ENCODE peak calls at places on chromosome 11, in ten cellular contexts. Z is tibial artery; W is BJ; X is CD8-positive, alpha-beta T cell; R is brain microvascular endothelial cell; C is fibroblast of lung; K is fibroblast of pulmonary artery; B is cardiac fibroblast; P is Panc1; H is dorsolateral prefrontal cortex. M is an unnamed sample.

GRCh38 chr11:9642894-9643293 is 21.0 kb upstream of the SWAP70 start:
- DNase-seq in H (no peak), R (no peak), P (no peak), X (no peak), B (no peak), W (no peak), K (no peak), Z (no peak), C (no peak), M (no peak)

GRCh38 chr11:125637840-125638239 is 12.9 kb downstream of the CHEK1 start:
- DNase-seq in W (no peak), P (no peak), Z (no peak), K (no peak), B (no peak), H (no peak), X (no peak), R (no peak), C (no peak), M (no peak)

GRCh38 chr11:62664405-62665074 is 470 bp downstream of the C11orf98 start:
- DNase-seq in C (peak), X (peak), Z (no peak), P (no peak), R (no peak), W (no peak), B (peak), H (no peak), K (peak), M (peak)

GRCh38 chr11:6618117-6619020 is 853 bp downstream of the TPP1 start:
- DNase-seq in C (peak), K (peak), W (no peak), X (peak), H (peak), B (peak), Z (peak), R (peak), P (no peak), M (no peak)

GRCh38 chr11:111336582-111337256 is 38.4 kb downstream of the POU2AF3 start:
- DNase-seq in Z (no peak), K (peak), P (no peak), C (peak), R (no peak), X (no peak), H (no peak), W (peak), B (peak), M (peak)

GRCh38 chr11:96229354-96229973 is 113.5 kb downstream of the MAML2 start:
- DNase-seq in W (no peak), P (no peak), C (no peak), Z (no peak), B (no peak), K (no peak), H (no peak), X (no peak), R (no peak), M (no peak)

GRCh38 chr11:102179366-102179765 is 69.1 kb downstream of the YAP1 start:
- DNase-seq in K (no peak), P (no peak), C (no peak), B (no peak), Z (no peak), W (no peak), R (no peak), X (no peak), H (no peak), M (no peak)

GRCh38 chr11:128868851-128869671 is 2.0 kb upstream of the KCNJ1 start:
- DNase-seq in P (no peak), K (no peak), B (no peak), W (no peak), C (no peak), H (no peak), Z (no peak), X (no peak), R (no peak), M (no peak)

GRCh38 chr11:6468712-6469495 is 4.8 kb downstream of the TRIM3 start:
- DNase-seq in H (peak), W (peak), B (peak), R (peak), K (peak), C (peak), Z (peak), P (no peak), X (no peak), M (peak)

GRCh38 chr11:33931032-33931431 is 39.2 kb upstream of the LMO2 start:
- DNase-seq in R (no peak), H (no peak), K (peak), Z (no peak), B (peak), W (no peak), P (no peak), X (no peak), C (no peak), M (peak)

GRCh38 chr11:113690619-113691569 is 15.2 kb downstream of the TMPRSS5 start:
- DNase-seq in B (peak), W (peak), C (peak), H (no peak), K (peak), R (peak), Z (peak), P (no peak), X (no peak), M (peak)

GRCh38 chr11:65411681-65412070 is 10.9 kb upstream of the NEAT1 start:
- DNase-seq in B (no peak), H (no peak), Z (peak), C (no peak), K (no peak), R (no peak), P (no peak), X (no peak), W (no peak), M (no peak)

GRCh38 chr11:97614571-97614970 is 1224.8 kb downstream of the JRKL start:
- DNase-seq in P (no peak), Z (no peak), C (peak), W (no peak), K (peak), B (peak), R (peak), X (no peak), H (no peak), M (no peak)

GRCh38 chr11:117438371-117439000 is 110.8 kb downstream of the CEP164 start:
- DNase-seq in W (no peak), R (no peak), B (peak), Z (peak), H (no peak), C (peak), P (no peak), K (peak), X (no peak), M (peak)

GRCh38 chr11:105056446-105056845 is 11.3 kb upstream of the CARD16 start:
- DNase-seq in P (no peak), B (no peak), R (no peak), K (no peak), X (no peak), H (no peak), W (no peak), C (no peak), Z (no peak), M (no peak)

GRCh38 chr11:96088914-96089313 is 165.0 kb upstream of the MTMR2 start:
- DNase-seq in Z (no peak), K (no peak), P (no peak), B (no peak), R (no peak), C (no peak), W (no peak), H (no peak), X (no peak), M (no peak)

GRCh38 chr11:8082391-8083087 is 1.5 kb downstream of the TUB start:
- DNase-seq in K (no peak), H (peak), B (no peak), R (no peak), C (no peak), P (no peak), X (no peak), W (no peak), Z (no peak), M (no peak)

GRCh38 chr11:47538741-47539575 is 14.0 kb downstream of the CELF1 start:
- DNase-seq in H (no peak), W (no peak), Z (no peak), X (no peak), R (no peak), B (no peak), C (peak), K (peak), P (no peak), M (no peak)

GRCh38 chr11:115208808-115209259 is 295.4 kb downstream of the CADM1 start:
- DNase-seq in H (no peak), P (no peak), K (no peak), B (no peak), Z (no peak), W (no peak), C (no peak), X (no peak), R (no peak), M (no peak)

GRCh38 chr11:73149105-73149504 is 7.0 kb upstream of the FCHSD2 start:
- DNase-seq in W (no peak), B (no peak), C (no peak), K (no peak), P (no peak), Z (no peak), R (no peak), H (no peak), X (no peak), M (no peak)

GRCh38 chr11:100525635-100526034 is 161.5 kb upstream of the ARHGAP42 start:
- DNase-seq in R (no peak), P (no peak), K (no peak), Z (no peak), B (no peak), C (no peak), X (no peak), H (no peak), W (no peak), M (peak)

GRCh38 chr11:124725719-124726105 is 14.0 kb upstream of the NRGN start:
- DNase-seq in W (no peak), X (no peak), H (peak), C (peak), K (peak), B (peak), Z (no peak), R (peak), P (no peak), M (peak)

GRCh38 chr11:130037058-130037457 is 32.6 kb upstream of the APLP2 start:
- DNase-seq in C (peak), X (no peak), K (peak), Z (no peak), H (no peak), B (peak), P (peak), W (no peak), R (peak), M (peak)

GRCh38 chr11:3969613-3970012 is 114.1 kb downstream of the STIM1 start:
- DNase-seq in B (no peak), H (no peak), R (no peak), Z (no peak), C (no peak), P (no peak), X (no peak), K (no peak), W (no peak), M (no peak)

GRCh38 chr11:100354736-100355135 is 332.4 kb upstream of the ARHGAP42 start:
- DNase-seq in W (no peak), R (peak), P (no peak), H (no peak), B (no peak), K (no peak), C (no peak), Z (no peak), X (no peak), M (peak)

GRCh38 chr11:69445131-69445470 is 36.4 kb upstream of the LINC01488 start:
- DNase-seq in R (no peak), W (no peak), P (no peak), X (no peak), K (no peak), H (no peak), B (no peak), C (no peak), Z (peak), M (no peak)

GRCh38 chr11:68370211-68371111 is 58.1 kb downstream of the LRP5 start:
- DNase-seq in X (no peak), W (no peak), R (peak), Z (peak), P (no peak), C (peak), K (no peak), B (peak), H (no peak), M (no peak)

GRCh38 chr11:94751806-94752205 is 16.4 kb upstream of the AMOTL1 start:
- DNase-seq in C (peak), R (no peak), B (no peak), X (no peak), H (no peak), W (no peak), Z (no peak), P (no peak), K (no peak), M (no peak)

GRCh38 chr11:111378773-111379499 is at the start of gene POU2AF1:
- DNase-seq in P (no peak), Z (no peak), K (peak), H (no peak), B (peak), C (peak), W (no peak), R (no peak), X (peak), M (peak)

GRCh38 chr11:66475349-66476172 is 4.7 kb upstream of the DPP3 start:
- DNase-seq in H (no peak), R (no peak), P (no peak), X (no peak), C (no peak), K (no peak), B (no peak), Z (no peak), W (no peak), M (no peak)

GRCh38 chr11:110070176-110070575 is 23.0 kb upstream of the ZC3H12C start:
- DNase-seq in X (no peak), P (no peak), Z (no peak), B (no peak), H (no peak), K (no peak), C (no peak), R (no peak), W (no peak), M (no peak)

GRCh38 chr11:122293298-122294023 is 177.4 kb upstream of the BLID start:
- DNase-seq in P (no peak), W (no peak), B (peak), R (peak), C (no peak), X (no peak), K (peak), H (no peak), Z (no peak), M (peak)

GRCh38 chr11:102260241-102260640 is 57.0 kb upstream of the BIRC3 start:
- DNase-seq in W (no peak), Z (no peak), B (no peak), R (no peak), P (no peak), K (no peak), C (peak), H (no peak), X (no peak), M (no peak)

DNA sequence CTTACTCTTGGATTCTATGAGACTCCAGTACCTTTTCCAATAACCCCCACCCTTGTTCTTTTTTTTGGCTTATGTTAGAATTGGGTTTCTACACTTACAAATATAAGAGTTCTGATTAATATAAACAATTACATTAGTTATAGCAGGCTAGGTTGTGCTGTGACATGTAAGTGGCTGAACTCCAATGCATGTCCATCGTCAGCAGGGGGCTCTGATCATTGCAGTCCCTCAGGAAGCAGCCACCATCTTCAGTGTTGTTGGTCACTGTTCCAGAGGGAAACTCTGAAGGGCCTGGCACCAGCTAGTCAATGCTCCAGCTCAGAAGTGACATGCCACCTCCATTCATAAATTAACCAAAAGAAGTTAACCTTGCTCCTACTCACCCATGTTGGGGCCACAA is 5.6 kb downstream of the LIPT2 start:
- DNase-seq in K (no peak), H (no peak), X (no peak), W (no peak), R (no peak), B (no peak), P (no peak), Z (no peak), C (no peak), M (peak)
- TF ChIP-seq CTCF in K (peak), H (no peak), X (no peak), W (no peak), R (peak), B (peak), P (peak), Z (no peak), C (peak), M (peak)

GRCh38 chr11:15748107-15748506 is 608.2 kb downstream of the SOX6 start:
- DNase-seq in B (no peak), H (no peak), R (no peak), P (no peak), X (no peak), K (no peak), C (no peak), W (no peak), Z (no peak), M (no peak)
- TF ChIP-seq CTCF in B (no peak), H (no peak), R (no peak), P (no peak), X (no peak), K (no peak), C (no peak), W (no peak), Z (no peak), M (no peak)

GRCh38 chr11:132186699-132187098 is 816.3 kb downstream of the NTM start:
- DNase-seq in B (no peak), X (no peak), P (no peak), K (no peak), R (no peak), Z (no peak), W (no peak), C (no peak), H (no peak), M (no peak)
- TF ChIP-seq CTCF in B (peak), X (no peak), P (peak), K (peak), R (peak), Z (no peak), W (peak), C (peak), H (no peak), M (no peak)

DNA sequence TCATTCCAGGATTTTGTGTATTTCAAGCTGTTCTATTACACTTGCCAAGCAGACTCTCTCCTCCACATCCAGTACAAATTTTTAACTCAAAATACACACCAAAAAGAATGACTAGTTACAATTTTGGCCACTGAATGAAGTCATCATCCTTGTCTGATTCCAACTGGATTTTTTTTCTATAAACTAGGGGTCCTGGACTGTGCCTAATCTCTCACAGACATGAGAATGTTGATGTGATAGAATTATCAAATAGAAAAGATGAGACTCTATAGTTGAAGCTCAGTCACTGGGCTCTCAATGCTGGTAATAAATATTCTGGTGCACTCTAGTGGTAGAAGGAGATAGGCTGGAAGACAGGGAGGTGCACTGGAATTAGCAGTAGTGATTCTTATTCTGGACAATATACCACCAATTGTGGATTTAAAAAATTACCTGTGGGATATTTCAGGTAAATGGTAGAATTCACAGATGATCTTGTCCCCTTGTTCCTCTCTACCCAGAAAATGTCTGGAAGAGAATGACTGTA is 85.7 kb downstream of the FANCF start:
- DNase-seq in K (peak), P (no peak), Z (no peak), B (peak), W (no peak), H (no peak), C (peak), R (peak), X (no peak), M (peak)
- TF ChIP-seq CTCF in K (peak), P (peak), Z (no peak), B (peak), W (peak), H (peak), C (peak), R (peak), X (peak), M (peak)

GRCh38 chr11:59187587-59187986 is 15.7 kb downstream of the DTX4 start:
- DNase-seq in R (no peak), H (no peak), C (no peak), Z (no peak), X (no peak), K (peak), P (no peak), B (peak), W (no peak), M (peak)

GRCh38 chr11:59185412-59185811 is 13.5 kb downstream of the DTX4 start:
- DNase-seq in P (no peak), Z (no peak), H (no peak), K (peak), W (no peak), B (peak), R (no peak), C (no peak), X (no peak), M (no peak)

GRCh38 chr11:59187020-59187419 is 15.1 kb downstream of the DTX4 start:
- DNase-seq in H (no peak), Z (no peak), P (no peak), W (no peak), K (no peak), R (no peak), X (no peak), B (no peak), C (no peak), M (no peak)

GRCh38 chr11:59184876-59185275 is 12.9 kb downstream of the DTX4 start:
- DNase-seq in C (no peak), H (no peak), R (no peak), K (no peak), W (no peak), P (no peak), Z (no peak), X (no peak), B (no peak), M (no peak)

DNA sequence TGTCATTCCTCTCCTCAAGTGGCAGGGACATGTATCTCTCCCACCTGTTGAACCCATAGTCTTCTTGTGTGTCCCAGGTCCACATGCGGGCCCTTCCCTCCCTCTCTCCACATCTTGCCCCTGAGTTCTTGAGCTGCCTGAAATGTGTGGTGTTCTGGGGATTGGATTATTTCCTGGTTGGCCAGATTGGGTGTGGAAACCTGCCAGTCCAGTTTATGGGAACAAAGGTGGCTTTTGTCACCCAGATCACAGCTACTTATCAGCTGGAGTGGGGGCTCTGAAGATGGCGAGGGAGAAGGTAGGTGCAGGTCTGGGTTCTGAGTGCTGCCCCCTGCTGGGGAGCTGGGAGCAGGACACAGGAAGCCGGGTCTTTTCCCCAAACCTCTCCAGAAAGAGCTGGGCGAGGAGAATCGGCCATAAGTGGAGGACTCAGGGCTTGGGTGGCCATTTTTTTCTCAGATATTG is 14.2 kb downstream of the DTX4 start:
- DNase-seq in W (no peak), H (no peak), R (no peak), C (no peak), B (no peak), Z (no peak), K (peak), X (peak), P (no peak), M (peak)
- TF ChIP-seq CTCF in W (peak), H (peak), R (peak), C (peak), B (peak), Z (peak), K (peak), X (peak), P (peak), M (peak)

GRCh38 chr11:119120639-119121007 is 757 bp upstream of the HINFP start:
- DNase-seq in C (peak), P (no peak), B (peak), Z (no peak), H (no peak), R (no peak), K (peak), W (no peak), X (no peak), M (no peak)

GRCh38 chr11:119121008-119121810 is at the start of gene HINFP:
- DNase-seq in K (peak), X (peak), R (peak), C (peak), H (peak), W (peak), P (peak), B (peak), Z (peak), M (peak)

GRCh38 chr11:119118227-119118626 is 3.2 kb upstream of the HINFP start:
- DNase-seq in C (no peak), R (no peak), P (no peak), X (no peak), Z (no peak), H (no peak), B (no peak), K (no peak), W (no peak), M (no peak)

GRCh38 chr11:119125849-119126248 is 4.5 kb downstream of the HINFP start:
- DNase-seq in Z (no peak), R (no peak), K (no peak), W (no peak), X (no peak), C (no peak), B (no peak), H (no peak), P (no peak), M (no peak)

DNA sequence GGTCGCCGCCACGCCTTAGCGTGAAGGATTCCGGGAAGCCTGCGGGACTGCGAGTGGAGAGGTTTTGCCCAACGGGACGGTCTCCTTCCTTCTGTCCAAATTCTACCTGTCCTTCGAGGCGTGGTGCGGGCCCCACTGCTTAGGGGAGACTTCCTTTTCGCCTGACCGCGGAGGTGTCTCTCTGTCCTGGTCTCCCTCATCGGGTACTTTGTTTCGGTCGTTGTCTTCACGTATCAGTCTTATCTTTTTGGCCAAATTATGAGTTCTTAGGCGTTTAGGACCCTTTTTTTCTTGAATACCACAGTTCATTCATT is 388 bp downstream of the HINFP start:
- DNase-seq in W (no peak), P (no peak), K (no peak), Z (no peak), B (no peak), H (no peak), X (no peak), C (no peak), R (no peak), M (no peak)
- TF ChIP-seq CTCF in W (no peak), P (no peak), K (no peak), Z (no peak), B (no peak), H (no peak), X (no peak), C (no peak), R (no peak), M (no peak)